ENCODE peak calls at places on chromosomes 6 and 20, in ten cellular contexts. One of them, this sample, is unnamed.

GRCh38 chr20:36274248-36274841 is 31.8 kb upstream of the DLGAP4 start:
- DNase-seq in iPS-NIHi11: no peak
- DNase-seq in NAMALWA: no peak
- DNase-seq in stimulated activated CD4-positive, alpha-beta T cell treated with anti-CD3 and anti-CD28 coated beads, Interleukin-1b, Interleukin-23, amount 100 ng/mL, for 1 hour: no peak
- DNase-seq in natural killer cell treated with Interleukin-12 subunit alpha and Interleukin-12 subunit beta and Interleukin-15 and Interleukin-18, amount 100 ng/mL, for 72 hours: no peak
- DNase-seq in stimulated activated CD8-positive, alpha-beta memory T cell treated with anti-CD3 and anti-CD28 coated beads, Interleukin-4, amount 100 ng/mL, for 1 hour: no peak
- DNase-seq in G401: no peak
- DNase-seq in germinal center: no peak
- DNase-seq in tibial nerve: no peak
- DNase-seq in CD8-positive, alpha-beta T cell: no peak
- DNase-seq in this sample: no peak

GRCh38 chr6:119310486-119311036 is 39.0 kb downstream of the MAN1A1 start:
- DNase-seq in iPS-NIHi11: no peak
- DNase-seq in NAMALWA: no peak
- DNase-seq in G401: no peak
- DNase-seq in natural killer cell treated with Interleukin-12 subunit alpha and Interleukin-12 subunit beta and Interleukin-15 and Interleukin-18, amount 100 ng/mL, for 72 hours: no peak
- DNase-seq in germinal center: no peak
- DNase-seq in stimulated activated CD8-positive, alpha-beta memory T cell treated with anti-CD3 and anti-CD28 coated beads, Interleukin-4, amount 100 ng/mL, for 1 hour: no peak
- DNase-seq in tibial nerve: no peak
- DNase-seq in CD8-positive, alpha-beta T cell: no peak
- DNase-seq in stimulated activated CD4-positive, alpha-beta T cell treated with anti-CD3 and anti-CD28 coated beads, Interleukin-1b, Interleukin-23, amount 100 ng/mL, for 1 hour: no peak
- DNase-seq in this sample: no peak

GRCh38 chr6:36577298-36577697 is 16.9 kb upstream of the SRSF3 start:
- DNase-seq in G401: no peak
- DNase-seq in CD8-positive, alpha-beta T cell: no peak
- DNase-seq in tibial nerve: peak
- DNase-seq in iPS-NIHi11: peak
- DNase-seq in natural killer cell treated with Interleukin-12 subunit alpha and Interleukin-12 subunit beta and Interleukin-15 and Interleukin-18, amount 100 ng/mL, for 72 hours: no peak
- DNase-seq in germinal center: no peak
- DNase-seq in stimulated activated CD8-positive, alpha-beta memory T cell treated with anti-CD3 and anti-CD28 coated beads, Interleukin-4, amount 100 ng/mL, for 1 hour: no peak
- DNase-seq in NAMALWA: no peak
- DNase-seq in stimulated activated CD4-positive, alpha-beta T cell treated with anti-CD3 and anti-CD28 coated beads, Interleukin-1b, Interleukin-23, amount 100 ng/mL, for 1 hour: no peak
- DNase-seq in this sample: no peak

GRCh38 chr6:113009682-113010081 is 662.6 kb downstream of the RFPL4B start:
- DNase-seq in CD8-positive, alpha-beta T cell: no peak
- DNase-seq in tibial nerve: no peak
- DNase-seq in iPS-NIHi11: no peak
- DNase-seq in natural killer cell treated with Interleukin-12 subunit alpha and Interleukin-12 subunit beta and Interleukin-15 and Interleukin-18, amount 100 ng/mL, for 72 hours: no peak
- DNase-seq in G401: no peak
- DNase-seq in stimulated activated CD8-positive, alpha-beta memory T cell treated with anti-CD3 and anti-CD28 coated beads, Interleukin-4, amount 100 ng/mL, for 1 hour: no peak
- DNase-seq in NAMALWA: no peak
- DNase-seq in germinal center: no peak
- DNase-seq in stimulated activated CD4-positive, alpha-beta T cell treated with anti-CD3 and anti-CD28 coated beads, Interleukin-1b, Interleukin-23, amount 100 ng/mL, for 1 hour: no peak
- DNase-seq in this sample: no peak

GRCh38 chr20:37519508-37520416 is 1.3 kb upstream of the NNAT start:
- DNase-seq in tibial nerve: no peak
- DNase-seq in G401: peak
- DNase-seq in natural killer cell treated with Interleukin-12 subunit alpha and Interleukin-12 subunit beta and Interleukin-15 and Interleukin-18, amount 100 ng/mL, for 72 hours: no peak
- DNase-seq in germinal center: no peak
- DNase-seq in CD8-positive, alpha-beta T cell: no peak
- DNase-seq in NAMALWA: peak
- DNase-seq in iPS-NIHi11: peak
- DNase-seq in stimulated activated CD8-positive, alpha-beta memory T cell treated with anti-CD3 and anti-CD28 coated beads, Interleukin-4, amount 100 ng/mL, for 1 hour: no peak
- DNase-seq in stimulated activated CD4-positive, alpha-beta T cell treated with anti-CD3 and anti-CD28 coated beads, Interleukin-1b, Interleukin-23, amount 100 ng/mL, for 1 hour: no peak
- DNase-seq in this sample: peak

GRCh38 chr6:6407061-6407723 is 86.7 kb upstream of the F13A1 start:
- DNase-seq in G401: no peak
- DNase-seq in NAMALWA: peak
- DNase-seq in germinal center: peak
- DNase-seq in tibial nerve: no peak
- DNase-seq in stimulated activated CD4-positive, alpha-beta T cell treated with anti-CD3 and anti-CD28 coated beads, Interleukin-1b, Interleukin-23, amount 100 ng/mL, for 1 hour: no peak
- DNase-seq in CD8-positive, alpha-beta T cell: no peak
- DNase-seq in stimulated activated CD8-positive, alpha-beta memory T cell treated with anti-CD3 and anti-CD28 coated beads, Interleukin-4, amount 100 ng/mL, for 1 hour: no peak
- DNase-seq in iPS-NIHi11: no peak
- DNase-seq in natural killer cell treated with Interleukin-12 subunit alpha and Interleukin-12 subunit beta and Interleukin-15 and Interleukin-18, amount 100 ng/mL, for 72 hours: no peak
- DNase-seq in this sample: no peak

GRCh38 chr6:101266063-101266462 is 127.4 kb upstream of the GRIK2 start:
- DNase-seq in NAMALWA: peak
- DNase-seq in G401: no peak
- DNase-seq in iPS-NIHi11: no peak
- DNase-seq in stimulated activated CD8-positive, alpha-beta memory T cell treated with anti-CD3 and anti-CD28 coated beads, Interleukin-4, amount 100 ng/mL, for 1 hour: no peak
- DNase-seq in germinal center: no peak
- DNase-seq in CD8-positive, alpha-beta T cell: no peak
- DNase-seq in stimulated activated CD4-positive, alpha-beta T cell treated with anti-CD3 and anti-CD28 coated beads, Interleukin-1b, Interleukin-23, amount 100 ng/mL, for 1 hour: no peak
- DNase-seq in tibial nerve: no peak
- DNase-seq in natural killer cell treated with Interleukin-12 subunit alpha and Interleukin-12 subunit beta and Interleukin-15 and Interleukin-18, amount 100 ng/mL, for 72 hours: no peak
- DNase-seq in this sample: no peak

GRCh38 chr6:25619222-25619621 is 32.8 kb upstream of the SCGN start:
- DNase-seq in tibial nerve: no peak
- DNase-seq in G401: no peak
- DNase-seq in NAMALWA: no peak
- DNase-seq in natural killer cell treated with Interleukin-12 subunit alpha and Interleukin-12 subunit beta and Interleukin-15 and Interleukin-18, amount 100 ng/mL, for 72 hours: no peak
- DNase-seq in stimulated activated CD8-positive, alpha-beta memory T cell treated with anti-CD3 and anti-CD28 coated beads, Interleukin-4, amount 100 ng/mL, for 1 hour: no peak
- DNase-seq in CD8-positive, alpha-beta T cell: no peak
- DNase-seq in germinal center: no peak
- DNase-seq in stimulated activated CD4-positive, alpha-beta T cell treated with anti-CD3 and anti-CD28 coated beads, Interleukin-1b, Interleukin-23, amount 100 ng/mL, for 1 hour: no peak
- DNase-seq in iPS-NIHi11: no peak
- DNase-seq in this sample: no peak

GRCh38 chr20:24253321-24253720 is 216.1 kb upstream of the SYNDIG1 start:
- DNase-seq in tibial nerve: no peak
- DNase-seq in stimulated activated CD4-positive, alpha-beta T cell treated with anti-CD3 and anti-CD28 coated beads, Interleukin-1b, Interleukin-23, amount 100 ng/mL, for 1 hour: no peak
- DNase-seq in natural killer cell treated with Interleukin-12 subunit alpha and Interleukin-12 subunit beta and Interleukin-15 and Interleukin-18, amount 100 ng/mL, for 72 hours: no peak
- DNase-seq in G401: no peak
- DNase-seq in CD8-positive, alpha-beta T cell: no peak
- DNase-seq in NAMALWA: no peak
- DNase-seq in iPS-NIHi11: no peak
- DNase-seq in stimulated activated CD8-positive, alpha-beta memory T cell treated with anti-CD3 and anti-CD28 coated beads, Interleukin-4, amount 100 ng/mL, for 1 hour: no peak
- DNase-seq in germinal center: no peak
- DNase-seq in this sample: no peak

GRCh38 chr6:33936911-33937310 is 133.1 kb upstream of the MLN start:
- DNase-seq in G401: no peak
- DNase-seq in iPS-NIHi11: no peak
- DNase-seq in NAMALWA: no peak
- DNase-seq in germinal center: no peak
- DNase-seq in CD8-positive, alpha-beta T cell: no peak
- DNase-seq in natural killer cell treated with Interleukin-12 subunit alpha and Interleukin-12 subunit beta and Interleukin-15 and Interleukin-18, amount 100 ng/mL, for 72 hours: no peak
- DNase-seq in stimulated activated CD8-positive, alpha-beta memory T cell treated with anti-CD3 and anti-CD28 coated beads, Interleukin-4, amount 100 ng/mL, for 1 hour: no peak
- DNase-seq in stimulated activated CD4-positive, alpha-beta T cell treated with anti-CD3 and anti-CD28 coated beads, Interleukin-1b, Interleukin-23, amount 100 ng/mL, for 1 hour: no peak
- DNase-seq in tibial nerve: no peak
- DNase-seq in this sample: no peak

GRCh38 chr6:74519172-74519571 is 686.7 kb downstream of the COL12A1 start:
- DNase-seq in CD8-positive, alpha-beta T cell: no peak
- DNase-seq in germinal center: no peak
- DNase-seq in tibial nerve: no peak
- DNase-seq in stimulated activated CD4-positive, alpha-beta T cell treated with anti-CD3 and anti-CD28 coated beads, Interleukin-1b, Interleukin-23, amount 100 ng/mL, for 1 hour: no peak
- DNase-seq in iPS-NIHi11: no peak
- DNase-seq in G401: no peak
- DNase-seq in stimulated activated CD8-positive, alpha-beta memory T cell treated with anti-CD3 and anti-CD28 coated beads, Interleukin-4, amount 100 ng/mL, for 1 hour: no peak
- DNase-seq in NAMALWA: no peak
- DNase-seq in natural killer cell treated with Interleukin-12 subunit alpha and Interleukin-12 subunit beta and Interleukin-15 and Interleukin-18, amount 100 ng/mL, for 72 hours: no peak
- DNase-seq in this sample: no peak

GRCh38 chr20:14232650-14233049 is 104.8 kb downstream of the FLRT3 start:
- DNase-seq in NAMALWA: no peak
- DNase-seq in germinal center: no peak
- DNase-seq in natural killer cell treated with Interleukin-12 subunit alpha and Interleukin-12 subunit beta and Interleukin-15 and Interleukin-18, amount 100 ng/mL, for 72 hours: no peak
- DNase-seq in iPS-NIHi11: no peak
- DNase-seq in G401: no peak
- DNase-seq in stimulated activated CD4-positive, alpha-beta T cell treated with anti-CD3 and anti-CD28 coated beads, Interleukin-1b, Interleukin-23, amount 100 ng/mL, for 1 hour: no peak
- DNase-seq in tibial nerve: no peak
- DNase-seq in stimulated activated CD8-positive, alpha-beta memory T cell treated with anti-CD3 and anti-CD28 coated beads, Interleukin-4, amount 100 ng/mL, for 1 hour: no peak
- DNase-seq in CD8-positive, alpha-beta T cell: no peak
- DNase-seq in this sample: no peak

GRCh38 chr20:62310757-62311121 is 7.9 kb downstream of the ADRM1 start:
- DNase-seq in tibial nerve: no peak
- DNase-seq in germinal center: no peak
- DNase-seq in natural killer cell treated with Interleukin-12 subunit alpha and Interleukin-12 subunit beta and Interleukin-15 and Interleukin-18, amount 100 ng/mL, for 72 hours: no peak
- DNase-seq in iPS-NIHi11: no peak
- DNase-seq in NAMALWA: no peak
- DNase-seq in CD8-positive, alpha-beta T cell: no peak
- DNase-seq in G401: peak
- DNase-seq in stimulated activated CD8-positive, alpha-beta memory T cell treated with anti-CD3 and anti-CD28 coated beads, Interleukin-4, amount 100 ng/mL, for 1 hour: no peak
- DNase-seq in stimulated activated CD4-positive, alpha-beta T cell treated with anti-CD3 and anti-CD28 coated beads, Interleukin-1b, Interleukin-23, amount 100 ng/mL, for 1 hour: no peak
- DNase-seq in this sample: no peak

GRCh38 chr20:50372770-50373088 is 137.5 kb upstream of the PTPN1 start:
- DNase-seq in germinal center: no peak
- DNase-seq in G401: no peak
- DNase-seq in CD8-positive, alpha-beta T cell: no peak
- DNase-seq in tibial nerve: no peak
- DNase-seq in iPS-NIHi11: no peak
- DNase-seq in stimulated activated CD8-positive, alpha-beta memory T cell treated with anti-CD3 and anti-CD28 coated beads, Interleukin-4, amount 100 ng/mL, for 1 hour: no peak
- DNase-seq in NAMALWA: no peak
- DNase-seq in stimulated activated CD4-positive, alpha-beta T cell treated with anti-CD3 and anti-CD28 coated beads, Interleukin-1b, Interleukin-23, amount 100 ng/mL, for 1 hour: no peak
- DNase-seq in natural killer cell treated with Interleukin-12 subunit alpha and Interleukin-12 subunit beta and Interleukin-15 and Interleukin-18, amount 100 ng/mL, for 72 hours: no peak
- DNase-seq in this sample: no peak

GRCh38 chr20:1894471-1894950 is 696 bp upstream of the SIRPA start:
- DNase-seq in CD8-positive, alpha-beta T cell: no peak
- DNase-seq in stimulated activated CD4-positive, alpha-beta T cell treated with anti-CD3 and anti-CD28 coated beads, Interleukin-1b, Interleukin-23, amount 100 ng/mL, for 1 hour: no peak
- DNase-seq in NAMALWA: no peak
- DNase-seq in stimulated activated CD8-positive, alpha-beta memory T cell treated with anti-CD3 and anti-CD28 coated beads, Interleukin-4, amount 100 ng/mL, for 1 hour: no peak
- DNase-seq in germinal center: peak
- DNase-seq in iPS-NIHi11: peak
- DNase-seq in G401: peak
- DNase-seq in tibial nerve: no peak
- DNase-seq in natural killer cell treated with Interleukin-12 subunit alpha and Interleukin-12 subunit beta and Interleukin-15 and Interleukin-18, amount 100 ng/mL, for 72 hours: no peak
- DNase-seq in this sample: peak

GRCh38 chr6:131982740-131983259 is 31.6 kb upstream of the CCN2 start:
- DNase-seq in stimulated activated CD8-positive, alpha-beta memory T cell treated with anti-CD3 and anti-CD28 coated beads, Interleukin-4, amount 100 ng/mL, for 1 hour: no peak
- DNase-seq in stimulated activated CD4-positive, alpha-beta T cell treated with anti-CD3 and anti-CD28 coated beads, Interleukin-1b, Interleukin-23, amount 100 ng/mL, for 1 hour: no peak
- DNase-seq in germinal center: no peak
- DNase-seq in iPS-NIHi11: no peak
- DNase-seq in G401: no peak
- DNase-seq in CD8-positive, alpha-beta T cell: no peak
- DNase-seq in tibial nerve: no peak
- DNase-seq in natural killer cell treated with Interleukin-12 subunit alpha and Interleukin-12 subunit beta and Interleukin-15 and Interleukin-18, amount 100 ng/mL, for 72 hours: no peak
- DNase-seq in NAMALWA: no peak
- DNase-seq in this sample: no peak

GRCh38 chr6:72835749-72836148 is 213.9 kb downstream of the KCNQ5 start:
- DNase-seq in stimulated activated CD8-positive, alpha-beta memory T cell treated with anti-CD3 and anti-CD28 coated beads, Interleukin-4, amount 100 ng/mL, for 1 hour: no peak
- DNase-seq in natural killer cell treated with Interleukin-12 subunit alpha and Interleukin-12 subunit beta and Interleukin-15 and Interleukin-18, amount 100 ng/mL, for 72 hours: no peak
- DNase-seq in tibial nerve: no peak
- DNase-seq in germinal center: no peak
- DNase-seq in stimulated activated CD4-positive, alpha-beta T cell treated with anti-CD3 and anti-CD28 coated beads, Interleukin-1b, Interleukin-23, amount 100 ng/mL, for 1 hour: no peak
- DNase-seq in G401: no peak
- DNase-seq in NAMALWA: no peak
- DNase-seq in CD8-positive, alpha-beta T cell: no peak
- DNase-seq in iPS-NIHi11: no peak
- DNase-seq in this sample: no peak

GRCh38 chr20:1757606-1758507 is 100.3 kb upstream of the SIRPG start:
- DNase-seq in stimulated activated CD4-positive, alpha-beta T cell treated with anti-CD3 and anti-CD28 coated beads, Interleukin-1b, Interleukin-23, amount 100 ng/mL, for 1 hour: no peak
- DNase-seq in stimulated activated CD8-positive, alpha-beta memory T cell treated with anti-CD3 and anti-CD28 coated beads, Interleukin-4, amount 100 ng/mL, for 1 hour: no peak
- DNase-seq in tibial nerve: no peak
- DNase-seq in iPS-NIHi11: no peak
- DNase-seq in CD8-positive, alpha-beta T cell: no peak
- DNase-seq in G401: no peak
- DNase-seq in natural killer cell treated with Interleukin-12 subunit alpha and Interleukin-12 subunit beta and Interleukin-15 and Interleukin-18, amount 100 ng/mL, for 72 hours: no peak
- DNase-seq in germinal center: no peak
- DNase-seq in NAMALWA: no peak
- DNase-seq in this sample: no peak

GRCh38 chr6:133707456-133707855 is 181.5 kb upstream of the TCF21 start:
- DNase-seq in stimulated activated CD4-positive, alpha-beta T cell treated with anti-CD3 and anti-CD28 coated beads, Interleukin-1b, Interleukin-23, amount 100 ng/mL, for 1 hour: no peak
- DNase-seq in G401: peak
- DNase-seq in tibial nerve: no peak
- DNase-seq in CD8-positive, alpha-beta T cell: no peak
- DNase-seq in germinal center: no peak
- DNase-seq in iPS-NIHi11: no peak
- DNase-seq in stimulated activated CD8-positive, alpha-beta memory T cell treated with anti-CD3 and anti-CD28 coated beads, Interleukin-4, amount 100 ng/mL, for 1 hour: no peak
- DNase-seq in natural killer cell treated with Interleukin-12 subunit alpha and Interleukin-12 subunit beta and Interleukin-15 and Interleukin-18, amount 100 ng/mL, for 72 hours: no peak
- DNase-seq in NAMALWA: peak
- DNase-seq in this sample: no peak

GRCh38 chr20:63276956-63277355 is 4.3 kb downstream of the ARFGAP1 start:
- DNase-seq in NAMALWA: no peak
- DNase-seq in natural killer cell treated with Interleukin-12 subunit alpha and Interleukin-12 subunit beta and Interleukin-15 and Interleukin-18, amount 100 ng/mL, for 72 hours: no peak
- DNase-seq in G401: no peak
- DNase-seq in germinal center: no peak
- DNase-seq in stimulated activated CD4-positive, alpha-beta T cell treated with anti-CD3 and anti-CD28 coated beads, Interleukin-1b, Interleukin-23, amount 100 ng/mL, for 1 hour: no peak
- DNase-seq in stimulated activated CD8-positive, alpha-beta memory T cell treated with anti-CD3 and anti-CD28 coated beads, Interleukin-4, amount 100 ng/mL, for 1 hour: no peak
- DNase-seq in iPS-NIHi11: no peak
- DNase-seq in tibial nerve: no peak
- DNase-seq in CD8-positive, alpha-beta T cell: no peak
- DNase-seq in this sample: no peak

GRCh38 chr6:9397981-9398559 is 962.7 kb upstream of the SLC35B3 start:
- DNase-seq in germinal center: no peak
- DNase-seq in iPS-NIHi11: no peak
- DNase-seq in stimulated activated CD4-positive, alpha-beta T cell treated with anti-CD3 and anti-CD28 coated beads, Interleukin-1b, Interleukin-23, amount 100 ng/mL, for 1 hour: no peak
- DNase-seq in NAMALWA: no peak
- DNase-seq in natural killer cell treated with Interleukin-12 subunit alpha and Interleukin-12 subunit beta and Interleukin-15 and Interleukin-18, amount 100 ng/mL, for 72 hours: no peak
- DNase-seq in CD8-positive, alpha-beta T cell: no peak
- DNase-seq in tibial nerve: no peak
- DNase-seq in G401: no peak
- DNase-seq in stimulated activated CD8-positive, alpha-beta memory T cell treated with anti-CD3 and anti-CD28 coated beads, Interleukin-4, amount 100 ng/mL, for 1 hour: no peak
- DNase-seq in this sample: peak